ENCODE peak calls at places on chromosomes 2 and 18, in nine cellular contexts. M, F, N, B, D, W, H, J and K are unnamed samples.

GRCh38 chr2:44912660-44913059 is 28.8 kb upstream of the SIX3 start:
- DNase-seq in M (no peak), F (no peak), N (no peak), B (no peak), D (no peak), W (peak; percentile 34), H (no peak), J (no peak), K (no peak)

GRCh38 chr2:134491022-134491421 is 227.8 kb downstream of the TMEM163 start:
- DNase-seq in M (no peak), F (no peak), N (no peak), B (no peak), D (no peak), W (no peak), H (no peak), J (no peak), K (no peak)

GRCh38 chr2:36781907-36782635 is 85.6 kb downstream of the VIT start:
- DNase-seq in M (no peak), F (no peak), N (no peak), B (no peak), D (no peak), W (no peak), H (no peak), J (no peak), K (no peak)

GRCh38 chr2:66576381-66577330 is 141.7 kb downstream of the MEIS1 start:
- DNase-seq in M (no peak), F (peak; percentile 35), N (no peak), B (no peak), D (peak; percentile 26), W (peak; percentile 89), H (no peak), J (no peak), K (peak; percentile 13)

GRCh38 chr2:149561309-149561926 is 26.2 kb downstream of the MMADHC start:
- DNase-seq in M (no peak), F (no peak), N (peak; percentile 49), B (no peak), D (peak; percentile 51), W (peak; percentile 47), H (peak; percentile 3), J (peak; percentile 20), K (peak; percentile 51)

GRCh38 chr2:220811952-220812570 is 760.0 kb downstream of the EPHA4 start:
- DNase-seq in M (no peak), F (no peak), N (no peak), B (no peak), D (no peak), W (peak; percentile 16), H (no peak), J (no peak), K (no peak)

GRCh38 chr18:60506682-60507081 is 134.1 kb upstream of the MC4R start:
- DNase-seq in M (no peak), F (no peak), N (no peak), B (no peak), D (no peak), W (peak; percentile 51), H (no peak), J (no peak), K (no peak)

GRCh38 chr2:191255271-191255670 is 10.1 kb downstream of the MYO1B start:
- DNase-seq in M (no peak), F (no peak), N (no peak), B (no peak), D (no peak), W (no peak), H (no peak), J (no peak), K (no peak)

GRCh38 chr18:58878640-58879039 is 14.0 kb downstream of the ZNF532 start:
- DNase-seq in M (no peak), F (no peak), N (no peak), B (no peak), D (no peak), W (no peak), H (no peak), J (no peak), K (no peak)

GRCh38 chr2:229129738-229130371 is 141.2 kb downstream of the PID1 start:
- DNase-seq in M (peak; percentile 74), F (peak; percentile 30), N (no peak), B (no peak), D (no peak), W (peak; percentile 52), H (no peak), J (no peak), K (no peak)

GRCh38 chr18:36179562-36180334 is 7.5 kb upstream of the MOCOS start:
- DNase-seq in M (peak; percentile 68), F (peak; percentile 74), N (peak; percentile 5), B (no peak), D (no peak), W (peak; percentile 93), H (no peak), J (no peak), K (no peak)

GRCh38 chr2:142944721-142945120 is 67.3 kb downstream of the KYNU start:
- DNase-seq in M (no peak), F (no peak), N (no peak), B (no peak), D (no peak), W (peak; percentile 6), H (no peak), J (no peak), K (no peak)

GRCh38 chr2:150327546-150328495 is 159.6 kb downstream of the RND3 start:
- DNase-seq in M (no peak), F (no peak), N (no peak), B (no peak), D (no peak), W (no peak), H (no peak), J (no peak), K (peak; percentile 22)

GRCh38 chr2:237742614-237743013 is 56.0 kb upstream of the RBM44 start:
- DNase-seq in M (no peak), F (no peak), N (no peak), B (no peak), D (no peak), W (no peak), H (no peak), J (no peak), K (no peak)

GRCh38 chr2:237744613-237745249 is 53.8 kb upstream of the RBM44 start:
- DNase-seq in M (peak; percentile 82), F (peak; percentile 73), N (peak; percentile 55), B (peak; percentile 70), D (peak; percentile 92), W (peak; percentile 63), H (peak; percentile 71), J (peak; percentile 88), K (peak; percentile 93)

GRCh38 chr2:237744270-237744612 is 54.3 kb upstream of the RBM44 start:
- DNase-seq in M (no peak), F (no peak), N (no peak), B (no peak), D (no peak), W (no peak), H (no peak), J (no peak), K (no peak)

GRCh38 chr2:237743024-237743423 is 55.6 kb upstream of the RBM44 start:
- DNase-seq in M (no peak), F (no peak), N (no peak), B (no peak), D (no peak), W (no peak), H (no peak), J (no peak), K (no peak)

DNA sequence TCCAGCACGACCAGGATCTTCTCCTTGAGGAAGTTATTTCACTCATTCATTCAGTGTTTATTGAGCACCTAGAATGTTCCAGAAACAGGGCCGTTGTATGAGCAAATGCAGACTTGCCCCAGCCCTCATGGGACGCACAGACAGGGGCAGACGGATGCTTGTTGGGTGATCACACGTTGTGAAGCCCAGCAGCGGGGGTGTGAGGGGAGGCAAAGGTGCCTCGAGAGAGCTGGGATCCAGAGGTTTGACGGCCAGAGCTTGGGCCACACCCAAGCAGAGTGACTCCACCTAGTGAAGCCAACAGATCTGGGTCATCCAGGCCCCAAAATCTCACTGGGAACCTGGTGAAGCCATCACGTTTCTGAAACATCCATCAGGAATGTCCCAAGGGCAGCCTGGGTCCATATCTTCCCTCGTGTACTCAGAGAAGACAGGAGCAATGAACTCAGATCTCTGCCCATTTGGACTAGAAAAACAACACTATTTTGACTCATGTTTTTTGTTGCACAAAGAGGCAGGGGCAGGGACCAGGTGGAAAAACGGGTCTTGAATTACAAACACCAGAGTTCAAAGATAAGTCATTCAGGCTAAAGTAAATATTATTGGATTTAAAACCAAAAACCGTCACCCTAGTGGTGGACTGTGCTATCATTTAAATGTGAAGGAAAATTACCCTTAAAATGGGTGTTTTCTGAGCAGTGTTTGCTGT is 54.9 kb upstream of the RBM44 start:
- DNase-seq in M (no peak), F (no peak), N (no peak), B (no peak), D (no peak), W (no peak), H (no peak), J (no peak), K (no peak)
- TF ChIP-seq CTCF in M (peak; percentile 13), F (no peak), N (peak; percentile 46), B (no peak), D (no peak), W (peak; percentile 15), H (no peak), J (no peak), K (peak; percentile 45)

GRCh38 chr2:108124733-108125132 is 115.0 kb upstream of the SULT1C3 start:
- DNase-seq in M (no peak), F (no peak), N (no peak), B (no peak), D (no peak), W (no peak), H (no peak), J (no peak), K (no peak)
- TF ChIP-seq CTCF in M (no peak), F (no peak), N (no peak), B (no peak), D (no peak), W (no peak), H (no peak), J (no peak), K (no peak)

GRCh38 chr2:155815851-155816250 is 516.7 kb downstream of the NR4A2 start:
- DNase-seq in M (no peak), F (no peak), N (peak; percentile 29), B (peak; percentile 13), D (peak; percentile 20), W (no peak), H (no peak), J (peak; percentile 9), K (no peak)
- TF ChIP-seq CTCF in M (peak; percentile 17), F (no peak), N (peak; percentile 72), B (peak; percentile 58), D (peak; percentile 42), W (no peak), H (no peak), J (peak; percentile 23), K (peak; percentile 52)

GRCh38 chr2:168247341-168248305 is at the start of gene STK39:
- DNase-seq in M (peak; percentile 80), F (peak; percentile 81), N (peak; percentile 84), B (peak; percentile 80), D (peak; percentile 70), W (peak; percentile 73), H (peak; percentile 61), J (peak; percentile 82), K (peak; percentile 65)
- TF ChIP-seq CTCF in M (no peak), F (no peak), N (peak; percentile 55), B (peak; percentile 44), D (no peak), W (peak; percentile 10), H (no peak), J (no peak), K (peak; percentile 28)

GRCh38 chr2:85772019-85772745 is 18.4 kb downstream of the ATOH8 start:
- DNase-seq in M (peak; percentile 91), F (peak; percentile 99), N (no peak), B (no peak), D (no peak), W (peak; percentile 100), H (no peak), J (peak; percentile 81), K (peak; percentile 49)
- TF ChIP-seq CTCF in M (peak; percentile 20), F (peak; percentile 22), N (no peak), B (no peak), D (no peak), W (peak; percentile 31), H (no peak), J (no peak), K (no peak)